ENCODE peak calls at places on chromosomes 6 and 20, in four cellular contexts. One of them, this sample, is unnamed. For H3K4me1, the result is how much of the 10 kb centered on the place peaks cover.

GRCh38 chr6:149056777-149057463 is 260.6 kb upstream of the TAB2 start:
- DNase-seq in cardiac muscle cell: peak
- DNase-seq in keratinocyte: no peak
- DNase-seq in hepatocyte: no peak
- DNase-seq in this sample: no peak

GRCh38 chr6:129672883-129673631 is 36.9 kb downstream of the ARHGAP18 start:
- DNase-seq in cardiac muscle cell: no peak
- DNase-seq in keratinocyte: no peak
- DNase-seq in hepatocyte: no peak
- DNase-seq in this sample: no peak

GRCh38 chr6:14734416-14735340 is 511.2 kb upstream of the JARID2 start:
- DNase-seq in cardiac muscle cell: no peak
- DNase-seq in keratinocyte: no peak
- DNase-seq in hepatocyte: no peak
- DNase-seq in this sample: no peak

GRCh38 chr6:218153-219018 is 73.9 kb upstream of the DUSP22 start:
- DNase-seq in cardiac muscle cell: no peak
- DNase-seq in keratinocyte: no peak
- DNase-seq in hepatocyte: no peak
- DNase-seq in this sample: no peak

GRCh38 chr6:111848262-111848661 is 25.0 kb downstream of the FYN start:
- DNase-seq in cardiac muscle cell: no peak
- DNase-seq in keratinocyte: no peak
- DNase-seq in hepatocyte: no peak
- DNase-seq in this sample: no peak

GRCh38 chr6:112016335-112016734 is 37.6 kb upstream of the CCN6 start:
- DNase-seq in keratinocyte: no peak
- DNase-seq in hepatocyte: no peak
- DNase-seq in cardiac muscle cell: no peak
- DNase-seq in this sample: no peak

GRCh38 chr6:63268574-63268973 is 51.2 kb downstream of the LGSN start:
- DNase-seq in hepatocyte: no peak
- DNase-seq in keratinocyte: no peak
- DNase-seq in cardiac muscle cell: no peak
- DNase-seq in this sample: no peak

GRCh38 chr6:142737368-142738060 is 207.5 kb downstream of the HIVEP2 start:
- DNase-seq in keratinocyte: no peak
- DNase-seq in hepatocyte: no peak
- DNase-seq in cardiac muscle cell: no peak
- DNase-seq in this sample: no peak

GRCh38 chr6:39886871-39887270 is 47.4 kb downstream of the MOCS1 start:
- DNase-seq in keratinocyte: no peak
- DNase-seq in hepatocyte: no peak
- DNase-seq in cardiac muscle cell: no peak
- DNase-seq in this sample: no peak

GRCh38 chr6:21143651-21144050 is 449.9 kb upstream of the SOX4 start:
- DNase-seq in cardiac muscle cell: no peak
- DNase-seq in hepatocyte: no peak
- DNase-seq in keratinocyte: no peak
- DNase-seq in this sample: no peak

GRCh38 chr6:77457720-77458349 is 5.5 kb downstream of the HTR1B start:
- DNase-seq in keratinocyte: peak
- DNase-seq in cardiac muscle cell: peak
- DNase-seq in hepatocyte: peak
- DNase-seq in this sample: peak

GRCh38 chr6:144265390-144265789 is 19.7 kb upstream of the UTRN start:
- DNase-seq in cardiac muscle cell: peak
- DNase-seq in keratinocyte: peak
- DNase-seq in hepatocyte: peak
- DNase-seq in this sample: no peak

GRCh38 chr6:37994238-37994637 is 174.7 kb downstream of the ZFAND3 start:
- DNase-seq in cardiac muscle cell: peak
- DNase-seq in hepatocyte: no peak
- DNase-seq in keratinocyte: no peak
- DNase-seq in this sample: no peak

GRCh38 chr20:47360489-47361267 is 4.2 kb upstream of the ZMYND8 start:
- DNase-seq in hepatocyte: peak
- DNase-seq in cardiac muscle cell: peak
- DNase-seq in keratinocyte: no peak
- DNase-seq in this sample: peak

GRCh38 chr6:56618050-56618449 is 24.6 kb downstream of the DST start:
- DNase-seq in hepatocyte: no peak
- DNase-seq in keratinocyte: no peak
- DNase-seq in cardiac muscle cell: no peak
- DNase-seq in this sample: no peak

GRCh38 chr6:44733868-44734267 is 346.4 kb downstream of the CDC5L start:
- DNase-seq in cardiac muscle cell: no peak
- DNase-seq in hepatocyte: no peak
- DNase-seq in keratinocyte: no peak
- DNase-seq in this sample: peak

GRCh38 chr6:117317261-117317660 is 51.9 kb downstream of the VGLL2 start:
- DNase-seq in keratinocyte: no peak
- DNase-seq in hepatocyte: peak
- DNase-seq in cardiac muscle cell: peak
- DNase-seq in this sample: no peak

GRCh38 chr6:159094444-159095252 is 49.9 kb upstream of the TAGAP start:
- DNase-seq in cardiac muscle cell: no peak
- DNase-seq in keratinocyte: no peak
- DNase-seq in hepatocyte: no peak
- DNase-seq in this sample: no peak

GRCh38 chr6:156827382-156827781 is 50.2 kb downstream of the ARID1B start:
- DNase-seq in cardiac muscle cell: no peak
- DNase-seq in keratinocyte: no peak
- DNase-seq in hepatocyte: no peak
- DNase-seq in this sample: no peak

GRCh38 chr20:6495907-6496306 is 271.6 kb upstream of the BMP2 start:
- DNase-seq in keratinocyte: no peak
- DNase-seq in hepatocyte: no peak
- DNase-seq in cardiac muscle cell: no peak
- DNase-seq in this sample: no peak

GRCh38 chr6:113301651-113302050 is 555.5 kb upstream of the MARCKS start:
- DNase-seq in hepatocyte: no peak
- DNase-seq in cardiac muscle cell: no peak
- DNase-seq in keratinocyte: no peak
- DNase-seq in this sample: no peak

GRCh38 chr6:145728986-145729385 is 6.3 kb downstream of the EPM2A start:
- DNase-seq in cardiac muscle cell: no peak
- DNase-seq in keratinocyte: no peak
- DNase-seq in hepatocyte: no peak
- DNase-seq in this sample: no peak

GRCh38 chr6:158213925-158214674 is 46.0 kb downstream of the GTF2H5 start:
- DNase-seq in keratinocyte: no peak
- DNase-seq in cardiac muscle cell: peak
- DNase-seq in hepatocyte: peak
- DNase-seq in this sample: peak

GRCh38 chr20:51695574-51696303 is 72.5 kb downstream of the ATP9A start:
- DNase-seq in hepatocyte: peak
- DNase-seq in cardiac muscle cell: no peak
- DNase-seq in keratinocyte: no peak
- DNase-seq in this sample: no peak

GRCh38 chr6:13421425-13422057 is 65.9 kb downstream of the GFOD1 start:
- DNase-seq in keratinocyte: no peak
- DNase-seq in cardiac muscle cell: no peak
- DNase-seq in hepatocyte: no peak
- DNase-seq in this sample: no peak

GRCh38 chr20:45383131-45383530 is 5.0 kb upstream of the TP53TG5 start:
- DNase-seq in cardiac muscle cell: no peak
- DNase-seq in hepatocyte: no peak
- DNase-seq in keratinocyte: no peak
- DNase-seq in this sample: no peak

GRCh38 chr20:60921021-60921622 is 330.9 kb upstream of the CDH4 start:
- DNase-seq in hepatocyte: peak
- DNase-seq in cardiac muscle cell: peak
- DNase-seq in keratinocyte: no peak
- DNase-seq in this sample: no peak

GRCh38 chr6:113860165-113860955 is 3.2 kb downstream of the MARCKS start:
- DNase-seq in keratinocyte: no peak
- DNase-seq in cardiac muscle cell: peak
- DNase-seq in hepatocyte: peak
- DNase-seq in this sample: peak

GRCh38 chr6:159116343-159116742 is 52.9 kb upstream of the FNDC1 start:
- DNase-seq in cardiac muscle cell: no peak
- DNase-seq in hepatocyte: no peak
- DNase-seq in keratinocyte: no peak
- DNase-seq in this sample: no peak

GRCh38 chr20:528923-529594 is 14.5 kb downstream of the CSNK2A1 start:
- DNase-seq in cardiac muscle cell: no peak
- DNase-seq in hepatocyte: no peak
- DNase-seq in keratinocyte: peak
- DNase-seq in this sample: no peak

GRCh38 chr6:106513813-106514212 is 115.5 kb downstream of the RTN4IP1 start:
- DNase-seq in cardiac muscle cell: no peak
- DNase-seq in hepatocyte: no peak
- DNase-seq in keratinocyte: no peak
- DNase-seq in this sample: peak
- H3K27ac ChIP-seq in cardiac muscle cell: no peak
- H3K27ac ChIP-seq in hepatocyte: no peak
- H3K27ac ChIP-seq in keratinocyte: peak
- H3K27ac ChIP-seq in this sample: peak

DNA sequence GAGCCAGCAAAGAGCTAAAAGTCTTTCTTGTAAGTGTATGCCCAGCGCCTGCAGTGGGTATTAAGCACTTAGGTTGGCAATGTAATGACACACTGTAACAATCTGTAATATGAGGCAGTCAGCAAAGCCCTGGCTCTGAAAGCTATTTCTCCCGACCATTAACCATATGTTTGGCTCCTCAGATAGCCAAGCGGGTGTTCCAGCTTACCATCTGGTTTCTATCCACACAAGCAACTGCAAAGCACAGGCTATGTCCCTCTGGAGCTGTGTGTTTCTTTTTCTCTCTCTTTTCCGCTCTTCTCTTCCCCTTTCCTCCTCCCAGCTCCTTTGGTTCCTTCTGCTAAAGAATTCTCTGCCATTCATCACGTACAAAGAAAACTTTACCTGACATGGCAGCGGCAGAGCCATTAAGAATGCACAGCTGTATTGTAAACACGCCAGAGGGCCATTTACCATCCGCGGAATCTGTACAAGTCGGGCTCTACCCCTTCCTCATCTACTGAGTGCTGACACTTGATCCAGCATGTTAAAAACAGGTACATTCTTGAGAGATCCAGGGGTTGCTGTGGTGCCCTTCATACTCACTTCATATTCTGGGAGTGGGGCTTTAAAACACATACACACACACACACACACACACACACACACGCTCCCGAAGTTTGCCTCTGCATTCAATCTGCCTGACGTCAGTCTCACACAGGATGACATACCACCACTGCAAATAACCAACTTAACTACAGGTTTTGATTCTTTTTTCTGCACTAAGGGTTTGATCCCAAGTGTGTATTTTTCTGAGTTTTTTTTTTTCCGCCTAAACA is 77.3 kb downstream of the BACH2 start:
- DNase-seq in keratinocyte: no peak
- DNase-seq in hepatocyte: peak
- DNase-seq in cardiac muscle cell: peak
- DNase-seq in this sample: peak
- H3K4me3 ChIP-seq in keratinocyte: no peak
- H3K4me3 ChIP-seq in hepatocyte: no peak
- H3K4me3 ChIP-seq in cardiac muscle cell: no peak
- H3K4me3 ChIP-seq in this sample: no peak

GRCh38 chr6:32854376-32855178 is 585 bp downstream of the PSMB9 start:
- DNase-seq in cardiac muscle cell: no peak
- DNase-seq in hepatocyte: peak
- DNase-seq in keratinocyte: no peak
- DNase-seq in this sample: peak

GRCh38 chr6:32851025-32851424 is 2.5 kb downstream of the TAP1 start:
- DNase-seq in hepatocyte: no peak
- DNase-seq in keratinocyte: no peak
- DNase-seq in cardiac muscle cell: no peak
- DNase-seq in this sample: no peak

GRCh38 chr6:32853541-32854375 is at the start of the genes PSMB9 and TAP1:
- DNase-seq in hepatocyte: peak
- DNase-seq in cardiac muscle cell: peak
- DNase-seq in keratinocyte: peak
- DNase-seq in this sample: peak

GRCh38 chr6:32852844-32853540 is 512 bp downstream of the TAP1 start:
- DNase-seq in cardiac muscle cell: peak
- DNase-seq in hepatocyte: peak
- DNase-seq in keratinocyte: no peak
- DNase-seq in this sample: peak

GRCh38 chr6:32852018-32852843 is 1.3 kb downstream of the TAP1 start:
- DNase-seq in keratinocyte: no peak
- DNase-seq in cardiac muscle cell: no peak
- DNase-seq in hepatocyte: no peak
- DNase-seq in this sample: peak
- H3K4me1 ChIP-seq in keratinocyte: under half
- H3K4me1 ChIP-seq in cardiac muscle cell: under half
- H3K4me1 ChIP-seq in hepatocyte: under half
- H3K4me1 ChIP-seq in this sample: under half

DNA sequence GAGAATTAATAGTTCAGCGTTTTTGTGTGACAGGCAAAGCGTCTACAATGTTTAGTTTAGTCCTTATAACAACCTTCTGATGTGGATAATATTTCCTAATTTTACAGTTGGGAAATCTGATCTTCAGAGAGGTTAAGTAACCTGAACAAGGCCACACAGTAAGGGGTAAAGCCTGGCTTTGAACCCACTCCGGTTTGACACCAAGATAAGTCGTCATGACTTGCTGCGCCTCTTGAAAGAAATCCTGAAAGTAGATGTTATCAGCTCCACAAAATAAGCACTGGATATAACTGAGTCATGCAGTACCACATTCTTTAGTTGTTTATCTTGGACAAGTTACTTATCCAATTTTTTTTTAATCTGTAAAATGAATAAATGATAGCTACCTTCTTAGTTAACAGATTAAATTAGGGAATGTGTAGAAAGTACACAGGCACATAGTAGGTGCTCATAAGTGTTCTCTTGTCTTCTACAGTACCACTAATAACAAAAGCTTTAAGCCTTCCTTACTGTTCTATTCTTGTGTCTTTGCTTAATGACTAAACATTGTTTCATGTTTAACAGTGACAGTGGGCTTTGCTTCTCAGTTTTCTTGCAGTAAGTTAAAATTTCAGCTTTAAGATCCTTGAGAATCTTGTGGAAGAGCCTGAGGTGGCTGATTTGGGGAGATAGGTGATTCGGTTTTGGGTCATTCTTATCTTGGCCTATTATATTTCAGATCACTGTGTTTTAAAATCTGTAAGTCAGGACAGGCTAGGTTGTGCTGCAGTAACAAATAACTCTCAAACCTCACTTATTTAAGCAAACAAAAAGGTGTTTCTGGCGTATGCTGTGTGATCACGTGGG is 2.1 kb downstream of the HIVEP1 start:
- DNase-seq in cardiac muscle cell: no peak
- DNase-seq in keratinocyte: peak
- DNase-seq in hepatocyte: no peak
- DNase-seq in this sample: no peak
- H3K27ac ChIP-seq in cardiac muscle cell: peak
- H3K27ac ChIP-seq in keratinocyte: peak
- H3K27ac ChIP-seq in hepatocyte: peak
- H3K27ac ChIP-seq in this sample: peak